ENCODE peak calls at places on chromosomes 7 and 10, in four cellular contexts. O, T, P and S are unnamed samples.

GRCh38 chr7:68744036-68744435 is 854.2 kb upstream of the AUTS2 start:
- DNase-seq in P (no peak), T (no peak), O (no peak), S (no peak)

GRCh38 chr10:42864575-42864974 is 82.0 kb downstream of the BMS1 start:
- DNase-seq in P (peak), O (no peak), T (peak), S (peak)

GRCh38 chr10:31320179-31320597 is 1.2 kb downstream of the ZEB1 start:
- DNase-seq in O (peak), P (no peak), T (peak), S (no peak)

GRCh38 chr10:77357185-77357584 is 280.4 kb downstream of the KCNMA1 start:
- DNase-seq in O (no peak), T (no peak), P (no peak), S (no peak)

GRCh38 chr7:70460066-70460465 is 671.9 kb upstream of the GALNT17 start:
- DNase-seq in P (no peak), O (no peak), T (no peak), S (no peak)

GRCh38 chr10:14534152-14534551 is 203.4 kb upstream of the FRMD4A start:
- DNase-seq in T (no peak), O (no peak), P (no peak), S (no peak)

GRCh38 chr10:124388823-124389612 is 29.7 kb downstream of the OAT start:
- DNase-seq in P (peak), T (peak), O (peak), S (peak)

GRCh38 chr7:95045236-95045923 is 138.0 kb downstream of the PPP1R9A start:
- DNase-seq in P (no peak), O (no peak), T (peak), S (no peak)

GRCh38 chr7:154427527-154427926 is 375.3 kb downstream of the DPP6 start:
- DNase-seq in O (no peak), T (no peak), P (no peak), S (no peak)

GRCh38 chr10:117757121-117757795 is 214.7 kb downstream of the EMX2 start:
- DNase-seq in O (no peak), T (no peak), P (no peak), S (no peak)

GRCh38 chr7:51280156-51280555 is 36.5 kb downstream of the COBL start:
- DNase-seq in O (no peak), P (no peak), T (no peak), S (no peak)

GRCh38 chr10:13087986-13088618 is 11.9 kb upstream of the OPTN start:
- DNase-seq in T (no peak), O (no peak), P (peak), S (peak)

GRCh38 chr7:44819292-44819691 is 22.8 kb downstream of the PPIA start:
- DNase-seq in P (no peak), T (peak), O (no peak), S (no peak)

GRCh38 chr7:90594791-90595317 is 1.3 kb upstream of the CDK14 start:
- DNase-seq in T (peak), O (peak), P (peak), S (peak)

GRCh38 chr10:123135415-123136141 is at the start of gene HMX3:
- DNase-seq in O (no peak), P (peak), T (peak), S (peak)

GRCh38 chr7:36937754-36938551 is 213.7 kb upstream of the AOAH start:
- DNase-seq in O (no peak), T (peak), P (no peak), S (peak)

GRCh38 chr7:64889686-64890162 is 13.3 kb upstream of the ZNF273 start:
- DNase-seq in T (no peak), O (no peak), P (no peak), S (no peak)

GRCh38 chr10:49000437-49001398 is 61.1 kb upstream of the LRRC18 start:
- DNase-seq in P (no peak), T (no peak), O (no peak), S (no peak)

GRCh38 chr10:77030915-77031425 is 606.6 kb downstream of the KCNMA1 start:
- DNase-seq in O (no peak), T (no peak), P (no peak), S (no peak)

GRCh38 chr10:101035916-101036702 is 5.1 kb downstream of the SFXN3 start:
- DNase-seq in T (no peak), O (no peak), P (no peak), S (no peak)

GRCh38 chr7:30694218-30694745 is 12.0 kb upstream of the CRHR2 start:
- DNase-seq in T (no peak), P (no peak), O (no peak), S (no peak)

GRCh38 chr10:75209325-75210192 is 1.0 kb upstream of the VDAC2 start:
- DNase-seq in P (peak), T (peak), O (no peak), S (peak)

GRCh38 chr10:33237736-33238624 is 96.5 kb downstream of the NRP1 start:
- DNase-seq in O (no peak), T (peak), P (peak), S (peak)

GRCh38 chr10:3848768-3849643 is 64.0 kb upstream of the KLF6 start:
- DNase-seq in P (peak), O (no peak), T (no peak), S (no peak)

GRCh38 chr10:121460733-121461132 is 137.5 kb downstream of the FGFR2 start:
- DNase-seq in P (no peak), O (no peak), T (no peak), S (no peak)

GRCh38 chr7:15866753-15867152 is 180.3 kb upstream of the MEOX2 start:
- DNase-seq in T (no peak), O (no peak), P (no peak), S (no peak)

GRCh38 chr7:93279541-93279940 is 47.4 kb downstream of the VPS50 start:
- DNase-seq in T (no peak), O (no peak), P (peak), S (no peak)

GRCh38 chr10:131700506-131700905 is 200.3 kb upstream of the PPP2R2D start:
- DNase-seq in T (no peak), O (no peak), P (no peak), S (no peak)

GRCh38 chr7:88090233-88090632 is 129.6 kb downstream of the SRI start:
- DNase-seq in T (no peak), P (no peak), O (no peak), S (no peak)

GRCh38 chr7:128128401-128128800 is 97.2 kb upstream of the LRRC4 start:
- DNase-seq in O (no peak), T (no peak), P (no peak), S (no peak)

GRCh38 chr10:101961591-101962498 is 94.1 kb downstream of the ARMH3 start:
- DNase-seq in O (no peak), T (no peak), P (peak), S (peak)

GRCh38 chr10:22993314-22993713 is 65.5 kb downstream of the ARMC3 start:
- DNase-seq in P (no peak), O (no peak), T (no peak), S (no peak)

GRCh38 chr10:119658274-119658673 is 7.1 kb downstream of the BAG3 start:
- DNase-seq in P (peak), T (peak), O (no peak), S (peak)

GRCh38 chr7:134836447-134836846 is 57.0 kb downstream of the CALD1 start:
- DNase-seq in O (no peak), T (no peak), P (peak), S (peak)

GRCh38 chr7:105675873-105676484 is 94.7 kb upstream of the EFCAB10 start:
- DNase-seq in T (no peak), O (no peak), P (no peak), S (no peak)

DNA sequence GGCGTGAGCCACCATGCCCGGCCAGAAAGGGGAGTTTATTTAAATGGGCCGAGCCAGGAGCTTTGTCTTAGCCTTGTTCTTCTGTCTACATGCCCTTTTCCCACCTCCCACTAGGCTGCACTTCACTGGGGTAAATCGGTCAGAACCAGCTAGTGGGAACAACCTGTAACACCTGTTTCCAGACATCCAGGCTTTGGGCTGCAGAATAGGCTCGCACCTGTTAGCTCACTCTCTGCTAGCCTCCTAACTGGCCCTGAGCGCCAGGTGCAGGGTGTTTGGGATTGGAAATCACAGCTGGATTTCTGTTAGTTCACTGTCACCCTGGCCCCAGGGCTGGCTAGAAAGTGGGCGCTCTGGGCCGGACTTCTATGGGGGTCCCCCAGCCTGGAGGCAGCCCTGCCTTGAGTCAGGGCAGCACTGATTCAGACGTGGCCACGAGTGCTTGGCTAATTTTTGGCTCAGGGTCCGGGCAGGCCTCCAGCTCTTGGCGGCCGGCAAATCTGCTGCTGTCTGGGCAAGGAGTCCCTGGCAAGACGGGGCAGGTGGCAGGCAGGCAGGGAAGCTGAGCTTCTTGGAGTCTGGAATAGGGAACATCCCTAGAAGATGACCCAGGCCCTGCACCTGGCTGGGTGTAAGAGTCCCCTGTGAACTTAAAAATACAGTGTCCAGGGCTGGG is 48.6 kb downstream of the GTF2IRD1 start:
- DNase-seq in O (no peak), T (no peak), P (no peak), S (no peak)
- H4K8ac ChIP-seq in O (no peak), T (no peak), P (no peak), S (no peak)

GRCh38 chr7:101867265-101867664 is 49.8 kb downstream of the CUX1 start:
- DNase-seq in O (no peak), P (no peak), T (no peak), S (no peak)

GRCh38 chr7:101866328-101866727 is 48.9 kb downstream of the CUX1 start:
- DNase-seq in T (no peak), O (no peak), P (no peak), S (no peak)

GRCh38 chr7:101869026-101869900 is 51.8 kb downstream of the CUX1 start:
- DNase-seq in P (no peak), O (no peak), T (peak), S (no peak)

GRCh38 chr7:101869901-101870290 is 52.5 kb downstream of the CUX1 start:
- DNase-seq in T (no peak), O (no peak), P (no peak), S (no peak)

GRCh38 chr7:101868191-101868950 is 50.9 kb downstream of the CUX1 start:
- DNase-seq in P (no peak), O (no peak), T (no peak), S (peak)
- H4K8ac ChIP-seq in P (no peak), O (no peak), T (no peak), S (peak)

GRCh38 chr10:70622541-70622940 is 20.0 kb upstream of the PRF1 start:
- DNase-seq in P (no peak), O (no peak), T (no peak), S (no peak)
- H4K8ac ChIP-seq in P (no peak), O (no peak), T (no peak), S (no peak)

GRCh38 chr7:84612976-84613375 is 418.4 kb upstream of the SEMA3A start:
- DNase-seq in T (no peak), O (no peak), P (no peak), S (no peak)
- H4K8ac ChIP-seq in T (no peak), O (no peak), P (no peak), S (no peak)

DNA sequence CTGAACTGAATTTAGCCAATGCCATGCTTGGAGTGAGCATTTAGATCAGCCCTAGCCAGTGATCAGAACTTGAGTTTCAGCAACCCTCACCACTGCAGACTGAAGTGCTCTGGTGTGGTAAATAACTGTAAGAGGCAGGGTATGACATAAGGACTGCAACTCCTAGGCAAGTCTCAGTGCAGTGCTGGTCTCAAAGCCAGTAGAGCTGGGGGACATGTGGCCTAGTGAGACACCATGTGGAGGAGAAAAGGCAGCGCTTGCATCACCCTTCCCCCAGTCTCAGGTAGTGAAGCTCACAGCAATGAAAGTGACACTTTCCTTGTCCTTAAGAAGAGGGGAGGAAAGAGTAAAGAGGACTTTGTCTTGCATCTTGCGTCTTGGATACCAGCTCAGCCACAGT is 386.8 kb upstream of the POT1 start:
- DNase-seq in T (peak), P (no peak), O (peak), S (peak)
- H4K8ac ChIP-seq in T (no peak), P (no peak), O (no peak), S (peak)

GRCh38 chr7:100874577-100875355 is at the start of gene SRRT:
- DNase-seq in T (peak), P (peak), O (peak), S (peak)

GRCh38 chr7:100875356-100875751 is 451 bp downstream of the SRRT start:
- DNase-seq in T (no peak), O (no peak), P (no peak), S (no peak)

GRCh38 chr7:100878013-100878412 is 3.1 kb downstream of the SRRT start:
- DNase-seq in T (no peak), P (no peak), O (no peak), S (no peak)

GRCh38 chr7:100873599-100874299 is 1.2 kb upstream of the SRRT start:
- DNase-seq in O (no peak), T (no peak), P (no peak), S (no peak)

DNA sequence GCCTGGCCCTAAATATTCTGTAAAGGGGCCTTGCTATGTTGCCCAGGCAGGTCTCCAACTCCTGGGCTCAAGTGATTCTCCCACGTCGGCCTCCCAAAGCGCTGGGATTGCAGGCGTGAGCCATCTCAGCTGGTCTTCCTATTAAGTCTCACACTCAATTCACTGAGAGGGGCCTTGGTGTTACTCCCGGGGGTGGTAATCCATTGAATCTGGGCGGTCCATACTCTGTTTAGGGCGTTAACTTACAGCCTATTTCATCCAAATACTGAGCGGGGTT is 665 bp upstream of the SRRT start:
- DNase-seq in T (peak), O (no peak), P (no peak), S (no peak)
- H4K8ac ChIP-seq in T (peak), O (peak), P (peak), S (peak)

DNA sequence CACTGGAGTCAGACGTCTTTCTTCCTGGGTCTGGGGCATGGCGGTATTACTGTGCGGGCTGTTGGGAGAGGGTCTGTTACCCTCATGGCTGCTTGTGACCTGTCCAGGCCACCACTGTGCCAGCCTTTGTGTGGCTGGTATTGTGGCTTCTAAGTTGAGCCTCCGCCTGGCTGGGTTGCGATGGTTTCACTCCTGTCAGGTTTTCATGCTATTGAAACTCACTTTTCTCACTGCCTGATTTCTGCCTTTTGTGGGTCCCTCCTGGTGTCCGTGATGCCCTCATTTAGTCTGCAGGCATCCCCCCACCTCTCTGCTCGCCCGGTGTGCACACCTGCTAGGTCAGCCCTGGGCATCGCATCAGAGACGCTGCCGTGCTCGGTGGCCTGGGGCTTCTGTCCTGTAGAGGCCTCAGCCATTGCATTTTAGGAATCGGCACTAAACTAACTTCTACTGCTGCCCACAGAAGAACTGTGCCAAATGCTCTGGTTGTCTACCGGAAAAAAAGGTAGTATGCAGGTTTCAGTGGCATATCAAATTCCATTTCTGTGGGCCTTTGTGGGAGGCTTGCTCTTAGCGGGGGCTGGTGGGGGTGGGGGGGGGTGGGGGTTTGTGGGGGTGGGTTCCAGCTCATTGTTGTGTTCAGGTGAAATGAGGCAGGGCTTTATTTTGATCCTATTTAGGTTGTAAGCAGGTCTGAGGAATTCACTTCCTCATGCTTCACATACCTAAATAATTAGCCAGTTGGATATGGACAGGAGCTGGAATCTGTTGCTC is 64.3 kb downstream of the MGMT start:
- DNase-seq in T (peak), O (peak), P (peak), S (peak)
- H4K8ac ChIP-seq in T (no peak), O (peak), P (no peak), S (no peak)

GRCh38 chr7:158958618-158959017 is 102.3 kb downstream of the DYNC2I1 start:
- DNase-seq in P (no peak), T (no peak), O (no peak), S (no peak)

GRCh38 chr7:158956805-158957506 is 100.6 kb downstream of the DYNC2I1 start:
- DNase-seq in P (no peak), O (no peak), T (no peak), S (no peak)

GRCh38 chr7:158957921-158958471 is 101.6 kb downstream of the DYNC2I1 start:
- DNase-seq in T (no peak), P (no peak), O (no peak), S (no peak)

GRCh38 chr7:158955932-158956804 is 99.8 kb downstream of the DYNC2I1 start:
- DNase-seq in T (no peak), O (no peak), P (no peak), S (peak)

GRCh38 chr7:158957507-158957900 is 101.1 kb downstream of the DYNC2I1 start:
- DNase-seq in P (no peak), T (no peak), O (no peak), S (no peak)
- H4K8ac ChIP-seq in P (no peak), T (no peak), O (no peak), S (no peak)

DNA sequence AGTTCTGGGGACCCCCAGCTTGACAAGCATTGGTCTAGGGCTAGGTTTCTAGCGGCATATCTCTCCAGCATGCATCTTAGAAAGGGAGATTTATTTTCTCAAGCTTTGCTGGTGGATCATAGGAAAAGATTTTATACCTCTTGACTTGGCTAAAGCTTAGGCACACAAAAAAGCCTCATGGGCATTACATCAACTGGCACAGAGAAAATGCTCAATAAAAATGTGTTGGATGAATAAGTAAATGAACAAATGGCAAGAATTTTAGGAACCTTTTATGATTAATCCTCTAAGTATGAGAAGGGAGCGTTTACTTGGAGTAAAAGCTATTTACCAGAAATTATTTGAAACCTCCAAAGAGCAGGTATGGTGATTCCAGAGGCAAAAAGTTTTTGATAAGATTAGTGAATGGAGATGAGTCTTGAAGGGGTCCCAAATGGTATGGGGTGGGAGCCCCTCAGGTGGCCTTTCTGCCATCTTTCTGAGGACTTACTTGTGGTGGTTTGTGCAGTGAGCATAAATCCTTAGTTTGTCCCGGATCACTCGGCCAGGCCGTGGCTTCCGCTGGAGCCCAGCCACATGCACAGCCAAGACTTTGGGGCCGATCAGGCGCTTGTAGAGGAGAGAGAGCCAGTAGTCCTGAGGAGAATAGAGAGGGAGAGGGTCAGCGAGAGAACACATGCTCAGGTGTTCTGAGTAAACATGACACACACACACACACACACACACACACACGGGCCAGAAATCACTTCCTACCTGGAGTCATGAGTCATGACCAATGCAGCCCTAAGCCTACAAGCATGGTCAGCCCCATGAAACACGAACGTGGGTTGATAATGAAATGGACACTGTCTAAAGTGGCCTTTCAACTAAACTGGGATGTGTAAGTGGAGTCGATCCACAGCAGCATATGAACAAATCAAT is 43.1 kb upstream of the HPS1 start:
- DNase-seq in O (no peak), P (no peak), T (no peak), S (no peak)
- H4K8ac ChIP-seq in O (peak), P (no peak), T (no peak), S (no peak)

GRCh38 chr7:131606346-131607290 is 50.2 kb upstream of the PODXL start:
- DNase-seq in P (no peak), T (peak), O (no peak), S (no peak)
- H4K8ac ChIP-seq in P (no peak), T (no peak), O (no peak), S (no peak)